ENCODE peak calls at places on chromosomes 5 and 9, in four cellular contexts. N, Q, I and U are unnamed samples.

GRCh38 chr9:122186777-122187176 is 27.1 kb downstream of the MORN5 start:
- DNase-seq in N (no peak), Q (no peak), I (no peak), U (no peak)

GRCh38 chr9:136383436-136383835 is 10.0 kb upstream of the CARD9 start:
- DNase-seq in N (no peak), Q (no peak), I (no peak), U (no peak)

GRCh38 chr5:154818459-154819116 is 31.8 kb downstream of the FAXDC2 start:
- DNase-seq in N (no peak), Q (peak; percentile 42), I (no peak), U (no peak)

GRCh38 chr9:15271403-15271802 is 35.6 kb downstream of the TTC39B start:
- DNase-seq in N (no peak), Q (no peak), I (no peak), U (no peak)

GRCh38 chr5:124605516-124605915 is 140.9 kb downstream of the ZNF608 start:
- DNase-seq in N (no peak), Q (no peak), I (no peak), U (peak; percentile 90)

GRCh38 chr9:78356634-78357033 is 59.7 kb downstream of the PSAT1 start:
- DNase-seq in N (no peak), Q (no peak), I (no peak), U (no peak)

GRCh38 chr5:151058891-151059611 is 21.8 kb downstream of the TNIP1 start:
- DNase-seq in N (no peak), Q (no peak), I (no peak), U (no peak)

GRCh38 chr9:26112724-26113123 is 434.5 kb upstream of the TUSC1 start:
- DNase-seq in N (no peak), Q (no peak), I (no peak), U (no peak)

GRCh38 chr9:18393340-18394130 is 80.4 kb upstream of the ADAMTSL1 start:
- DNase-seq in N (no peak), Q (no peak), I (no peak), U (peak; percentile 1)

GRCh38 chr9:124320062-124320973 is 62.6 kb downstream of the NEK6 start:
- DNase-seq in N (no peak), Q (peak; percentile 82), I (peak; percentile 47), U (peak; percentile 47)

GRCh38 chr5:110790673-110791072 is 51.9 kb downstream of the SLC25A46 start:
- DNase-seq in N (no peak), Q (no peak), I (no peak), U (no peak)

GRCh38 chr9:136978073-136978864 is 965 bp downstream of the PTGDS start:
- DNase-seq in N (no peak), Q (peak; percentile 99), I (peak; percentile 68), U (no peak)

GRCh38 chr5:1415059-1415425 is 30.2 kb downstream of the SLC6A3 start:
- DNase-seq in N (no peak), Q (no peak), I (no peak), U (no peak)

GRCh38 chr5:5629579-5629978 is 207.1 kb downstream of the ICE1 start:
- DNase-seq in N (no peak), Q (no peak), I (no peak), U (no peak)

GRCh38 chr9:88531920-88532319 is 3.1 kb upstream of the NXNL2 start:
- DNase-seq in N (no peak), Q (no peak), I (no peak), U (no peak)

GRCh38 chr5:534006-534742 is 9.9 kb upstream of the SLC9A3 start:
- DNase-seq in N (no peak), Q (no peak), I (no peak), U (no peak)

GRCh38 chr5:39446231-39446630 is 21.5 kb upstream of the DAB2 start:
- DNase-seq in N (no peak), Q (no peak), I (no peak), U (no peak)

GRCh38 chr9:682633-683508 is 158.6 kb upstream of the DMRT1 start:
- DNase-seq in N (no peak), Q (no peak), I (no peak), U (peak; percentile 99)

GRCh38 chr5:8329773-8330172 is 460.8 kb downstream of the MTRR start:
- DNase-seq in N (no peak), Q (no peak), I (no peak), U (no peak)

GRCh38 chr5:133662578-133662977 is 50.2 kb upstream of the FSTL4 start:
- DNase-seq in N (no peak), Q (no peak), I (no peak), U (no peak)

GRCh38 chr5:96933764-96934163 is 2.1 kb upstream of the LNPEP start:
- DNase-seq in N (no peak), Q (no peak), I (no peak), U (no peak)

GRCh38 chr5:173745123-173745522 is 128.7 kb upstream of the BOD1 start:
- DNase-seq in N (peak; percentile 47), Q (no peak), I (no peak), U (no peak)

GRCh38 chr9:131919181-131919580 is 160.5 kb downstream of the MED27 start:
- DNase-seq in N (no peak), Q (no peak), I (no peak), U (no peak)

GRCh38 chr5:54224083-54224836 is 86.1 kb downstream of the ARL15 start:
- DNase-seq in N (no peak), Q (no peak), I (no peak), U (no peak)

GRCh38 chr5:170722316-170722715 is 61.2 kb upstream of the GABRP start:
- DNase-seq in N (no peak), Q (no peak), I (no peak), U (no peak)

GRCh38 chr5:93461751-93462150 is 119.3 kb downstream of the NR2F1-AS1 start:
- DNase-seq in N (no peak), Q (no peak), I (no peak), U (no peak)

GRCh38 chr5:151275803-151276202 is 22.8 kb downstream of the GM2A start:
- DNase-seq in N (no peak), Q (no peak), I (no peak), U (no peak)

GRCh38 chr9:12702160-12702758 is 9.1 kb downstream of the TYRP1 start:
- DNase-seq in N (no peak), Q (no peak), I (peak; percentile 25), U (peak; percentile 3)

GRCh38 chr9:89312154-89312616 is 1.2 kb downstream of the CKS2 start:
- DNase-seq in N (no peak), Q (no peak), I (no peak), U (no peak)

GRCh38 chr5:125251703-125252102 is 505.3 kb upstream of the ZNF608 start:
- DNase-seq in N (no peak), Q (no peak), I (no peak), U (no peak)

GRCh38 chr5:123033157-123033671 is 3.3 kb downstream of the PPIC start:
- DNase-seq in N (no peak), Q (no peak), I (no peak), U (peak; percentile 5)

GRCh38 chr5:1521671-1522600 is 1.8 kb downstream of the LPCAT1 start:
- DNase-seq in N (no peak), Q (no peak), I (no peak), U (peak; percentile 21)

GRCh38 chr9:116193636-116194035 is 40.0 kb downstream of the PAPPA start:
- DNase-seq in N (no peak), Q (no peak), I (no peak), U (no peak)

GRCh38 chr9:134304712-134305111 is 21.5 kb upstream of the RXRA start:
- DNase-seq in N (no peak), Q (no peak), I (no peak), U (no peak)

DNA sequence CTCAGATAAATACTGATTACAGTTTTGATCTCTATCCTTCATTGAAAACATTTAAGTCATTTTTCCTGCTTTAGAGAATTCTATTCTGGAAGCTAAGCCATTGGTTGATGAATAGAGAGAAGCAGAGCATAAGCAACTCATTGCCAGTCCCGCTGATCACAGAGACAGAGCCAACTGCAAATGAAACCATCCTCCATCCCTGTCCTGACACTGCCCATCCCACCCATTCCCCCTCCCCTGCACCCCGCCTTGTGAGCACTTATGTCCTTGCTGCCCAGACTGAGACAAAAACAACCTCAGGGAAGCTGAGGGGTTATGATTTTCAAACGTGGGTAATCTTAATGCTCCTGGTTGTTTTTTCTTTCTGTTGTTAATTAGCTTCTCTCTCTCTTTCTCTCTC is 57.0 kb downstream of the CMYA5 start:
- DNase-seq in N (no peak), Q (no peak), I (no peak), U (no peak)
- TF ChIP-seq BRCA1 in N (no peak), Q (no peak), I (no peak), U (no peak)

GRCh38 chr9:126722252-126722921 is 82.5 kb upstream of the ZBTB43 start:
- DNase-seq in N (peak; percentile 59), Q (peak; percentile 92), I (peak; percentile 57), U (no peak)
- TF ChIP-seq MAX in N (no peak), Q (no peak), I (no peak), U (no peak)

DNA sequence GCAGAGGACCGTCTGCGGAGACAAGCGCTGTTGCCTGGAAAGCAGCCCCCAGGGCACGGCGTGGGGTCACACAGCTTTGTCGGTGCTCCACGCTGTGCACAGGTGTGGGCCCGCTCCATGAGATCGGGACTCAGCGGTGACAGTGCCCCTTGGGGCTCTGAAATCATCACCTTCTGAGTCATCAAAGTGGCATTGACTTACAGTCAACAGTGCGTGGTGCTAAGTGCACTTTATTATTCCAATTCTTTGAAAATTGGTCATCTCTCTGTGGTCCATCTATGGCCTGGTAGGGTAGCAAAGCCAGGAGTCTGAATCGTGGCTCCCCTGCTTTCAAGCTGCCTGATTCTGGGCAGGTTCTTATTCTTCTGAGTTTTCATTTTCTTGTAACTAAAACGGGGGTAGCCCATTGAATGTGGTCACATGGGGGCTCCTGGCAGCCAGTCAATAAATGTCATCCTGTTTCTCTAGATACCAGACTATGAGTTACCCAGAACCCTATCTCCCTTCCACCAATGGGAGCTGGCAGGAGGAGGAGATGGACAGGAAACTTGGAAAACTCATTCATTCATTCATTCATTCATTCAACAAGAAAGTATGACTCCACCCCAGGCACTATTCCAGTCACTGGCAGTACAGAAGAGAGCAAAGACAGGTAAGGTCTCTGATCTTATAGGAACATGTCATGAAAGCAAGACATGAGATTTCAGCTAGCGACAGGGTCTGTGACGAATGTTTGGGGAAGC is 20.3 kb upstream of the UNC5A start:
- DNase-seq in N (no peak), Q (no peak), I (no peak), U (no peak)
- TF ChIP-seq BRCA1 in N (no peak), Q (no peak), I (no peak), U (no peak)

GRCh38 chr9:71761938-71762353 is 6.4 kb downstream of the CEMIP2 start:
- DNase-seq in N (no peak), Q (no peak), I (no peak), U (no peak)
- TF ChIP-seq MAX in N (no peak), Q (no peak), I (no peak), U (no peak)

GRCh38 chr5:57157666-57158065 is 16.2 kb upstream of the GPBP1 start:
- DNase-seq in N (no peak), Q (no peak), I (no peak), U (no peak)
- TF ChIP-seq BRCA1 in N (no peak), Q (no peak), I (no peak), U (no peak)